ENCODE peak calls at places on chromosomes 5 and 9, in nine cellular contexts. L is GM23338, Y is omental fat pad, X is Caco-2, V is GM13976, J is foreskin fibroblast, B is nephron progenitor cell, G is HCT116, A is BJ. R is an unnamed sample.

GRCh38 chr5:36894950-36895349 is 18.4 kb downstream of the NIPBL start:
- DNase-seq in L (no peak), Y (no peak), X (no peak), V (no peak), J (no peak), B (no peak), G (no peak), A (no peak), R (no peak)

GRCh38 chr5:52007230-52007858 is 624.1 kb downstream of the ISL1 start:
- DNase-seq in L (peak; percentile 66), Y (no peak), X (peak; percentile 49), V (no peak), J (peak; percentile 70), B (peak; percentile 23), G (peak; percentile 16), A (peak; percentile 1), R (no peak)

GRCh38 chr5:36392818-36393217 is 91.1 kb upstream of the RANBP3L start:
- DNase-seq in L (no peak), Y (no peak), X (no peak), V (no peak), J (peak; percentile 85), B (no peak), G (no peak), A (peak; percentile 51), R (no peak)

GRCh38 chr5:167208911-167209310 is 1082.5 kb upstream of the WWC1 start:
- DNase-seq in L (peak; percentile 17), Y (no peak), X (no peak), V (no peak), J (no peak), B (no peak), G (no peak), A (no peak), R (no peak)

GRCh38 chr9:79143211-79143610 is 428.6 kb upstream of the TLE4 start:
- DNase-seq in L (no peak), Y (no peak), X (no peak), V (no peak), J (no peak), B (no peak), G (no peak), A (no peak), R (no peak)

GRCh38 chr9:81363916-81364480 is 325.3 kb downstream of the TLE1 start:
- DNase-seq in L (no peak), Y (no peak), X (no peak), V (no peak), J (no peak), B (no peak), G (no peak), A (no peak), R (no peak)

GRCh38 chr5:149857499-149857898 is 87.1 kb downstream of the PDE6A start:
- DNase-seq in L (no peak), Y (peak; percentile 46), X (no peak), V (no peak), J (peak; percentile 72), B (no peak), G (no peak), A (no peak), R (peak; percentile 95)

GRCh38 chr9:35002623-35003022 is 13.1 kb downstream of the DNAJB5 start:
- DNase-seq in L (no peak), Y (no peak), X (no peak), V (peak; percentile 38), J (no peak), B (no peak), G (no peak), A (no peak), R (no peak)

GRCh38 chr5:104363567-104363966 is 801.0 kb upstream of the NUDT12 start:
- DNase-seq in L (no peak), Y (no peak), X (no peak), V (no peak), J (no peak), B (no peak), G (no peak), A (no peak), R (no peak)

GRCh38 chr9:109097156-109097555 is 22.6 kb downstream of the TMEM245 start:
- DNase-seq in L (no peak), Y (no peak), X (no peak), V (no peak), J (no peak), B (no peak), G (no peak), A (no peak), R (no peak)

GRCh38 chr5:110105692-110106091 is 416.0 kb downstream of the MAN2A1 start:
- DNase-seq in L (no peak), Y (no peak), X (no peak), V (no peak), J (peak; percentile 65), B (no peak), G (no peak), A (no peak), R (peak; percentile 59)

GRCh38 chr9:117273612-117274011 is 141.2 kb downstream of the ASTN2 start:
- DNase-seq in L (no peak), Y (no peak), X (no peak), V (no peak), J (no peak), B (no peak), G (no peak), A (no peak), R (no peak)

GRCh38 chr9:70491798-70492736 is 77.6 kb upstream of the KLF9 start:
- DNase-seq in L (no peak), Y (no peak), X (no peak), V (no peak), J (no peak), B (no peak), G (no peak), A (no peak), R (no peak)

GRCh38 chr9:112891521-112891920 is 845 bp upstream of the SLC46A2 start:
- DNase-seq in L (no peak), Y (no peak), X (no peak), V (no peak), J (no peak), B (no peak), G (no peak), A (no peak), R (no peak)

GRCh38 chr9:16180546-16180945 is 627.7 kb downstream of the CCDC171 start:
- DNase-seq in L (no peak), Y (no peak), X (no peak), V (no peak), J (no peak), B (no peak), G (no peak), A (no peak), R (no peak)

GRCh38 chr9:100623969-100624368 is 46.1 kb downstream of the CAVIN4 start:
- DNase-seq in L (no peak), Y (no peak), X (no peak), V (no peak), J (no peak), B (no peak), G (no peak), A (no peak), R (no peak)

GRCh38 chr9:100619194-100619593 is 41.3 kb downstream of the CAVIN4 start:
- DNase-seq in L (peak; percentile 47), Y (no peak), X (no peak), V (no peak), J (no peak), B (no peak), G (no peak), A (no peak), R (no peak)

DNA sequence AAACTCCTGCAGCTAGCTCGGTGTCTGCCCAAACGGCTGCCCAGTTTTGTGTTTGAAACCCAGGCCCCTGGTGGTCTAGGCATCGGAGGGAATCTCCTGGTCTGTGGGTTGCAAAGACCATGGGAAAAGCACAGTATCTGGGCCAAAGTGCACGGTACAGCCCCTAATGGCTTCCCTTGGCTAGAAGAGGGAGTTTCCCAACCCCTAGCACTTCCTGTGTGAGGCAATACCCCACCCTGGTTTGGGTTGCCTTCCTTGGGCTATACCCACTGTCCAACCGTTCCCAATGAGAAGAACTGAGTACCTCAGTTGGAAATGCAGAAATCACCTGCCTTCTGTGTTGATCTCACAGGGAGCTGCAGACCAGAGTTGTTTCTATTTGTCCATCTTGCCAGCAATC is 41.8 kb downstream of the CAVIN4 start:
- DNase-seq in L (no peak), Y (no peak), X (no peak), V (no peak), J (no peak), B (no peak), G (no peak), A (no peak), R (no peak)
- TF ChIP-seq CTCF in L (no peak), Y (no peak), X (no peak), V (no peak), J (no peak), B (no peak), G (no peak), A (no peak), R (no peak)

DNA sequence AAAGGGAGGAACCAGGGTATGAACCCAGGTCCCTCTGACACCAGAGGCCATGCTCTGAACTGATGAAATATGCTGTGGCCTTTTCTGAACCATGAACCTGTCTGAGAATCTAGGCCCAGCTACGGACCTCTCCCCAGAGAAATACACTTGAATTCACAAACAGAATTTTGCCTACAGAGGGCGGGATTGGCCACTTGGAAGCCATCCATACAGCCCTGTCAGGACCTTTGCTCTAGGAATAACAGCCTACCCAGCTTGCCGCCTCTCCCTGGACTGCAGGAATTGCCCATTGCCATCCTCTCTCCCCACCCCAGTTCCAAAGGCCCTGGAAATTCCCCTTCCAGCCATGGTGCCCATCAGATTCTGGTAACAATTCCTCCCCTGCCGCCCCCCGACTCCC is 26.6 kb downstream of the MORN5 start:
- DNase-seq in L (peak; percentile 43), Y (no peak), X (peak; percentile 28), V (no peak), J (no peak), B (no peak), G (no peak), A (no peak), R (no peak)
- TF ChIP-seq CTCF in L (peak; percentile 52), Y (no peak), X (no peak), V (no peak), J (no peak), B (no peak), G (no peak), A (no peak), R (no peak)

DNA sequence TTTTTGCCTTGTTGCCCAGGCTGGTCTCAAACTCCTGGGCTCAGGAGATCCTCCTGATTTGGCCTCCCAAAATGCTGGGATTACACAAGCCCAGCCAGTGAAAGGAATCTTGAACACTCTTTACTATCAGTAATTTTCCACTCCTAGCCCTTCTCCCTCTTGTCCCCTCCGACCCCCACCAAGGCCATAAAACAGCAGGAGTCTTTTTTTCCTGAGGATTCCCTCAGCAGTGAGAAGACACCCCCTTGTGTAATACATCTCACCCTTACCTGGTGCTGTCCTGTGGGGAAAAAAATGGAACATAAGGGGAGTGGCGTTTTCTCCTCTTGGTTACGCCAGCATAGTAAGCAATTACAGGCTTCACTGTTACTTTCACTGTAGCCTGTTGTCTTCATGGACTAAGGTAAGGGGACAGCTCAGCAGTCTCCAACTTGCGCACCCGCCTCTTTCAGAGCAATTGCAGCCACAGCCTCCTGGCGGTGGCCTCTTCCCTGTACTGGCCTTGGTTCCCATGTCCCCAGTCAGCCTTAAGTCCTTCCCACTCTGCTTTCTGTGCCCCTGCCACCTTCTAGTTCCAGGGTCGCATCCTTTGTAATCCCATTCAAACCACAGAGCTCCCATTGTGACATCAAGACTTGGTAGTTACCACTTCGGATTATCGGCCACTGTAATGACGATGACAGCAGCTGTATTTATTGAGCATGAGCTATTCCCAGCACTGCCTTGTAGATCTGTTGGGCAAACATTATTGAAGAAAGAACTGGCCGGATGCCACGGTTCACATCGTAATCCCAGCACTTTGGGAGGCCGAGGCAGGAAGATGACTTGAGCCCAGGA is 10.0 kb downstream of the NAIF1 start:
- DNase-seq in L (peak; percentile 45), Y (no peak), X (no peak), V (no peak), J (no peak), B (no peak), G (no peak), A (no peak), R (no peak)
- TF ChIP-seq CTCF in L (peak; percentile 17), Y (no peak), X (no peak), V (no peak), J (no peak), B (no peak), G (no peak), A (no peak), R (no peak)

GRCh38 chr9:76856016-76856415 is 49.9 kb downstream of the PRUNE2 start:
- DNase-seq in L (no peak), Y (no peak), X (no peak), V (no peak), J (no peak), B (no peak), G (no peak), A (no peak), R (no peak)
- TF ChIP-seq CTCF in L (no peak), Y (no peak), X (no peak), V (no peak), J (no peak), B (no peak), G (no peak), A (no peak), R (no peak)